ENCODE peak calls at places on chromosomes 13 and 19, in eight cellular contexts. V is tibial nerve; Y is CD4-positive, CD25-positive, alpha-beta regulatory T cell; O is fibroblast of the aortic adventitia; E is neuronal stem cell; J is mucosa of descending colon; R is neural progenitor cell; Q is HFF-Myc. X is an unnamed sample.

GRCh38 chr13:33016414-33017409 is at the start of gene KL:
- DNase-seq in Y (no peak), R (peak), V (no peak), J (peak), O (no peak), Q (no peak), E (no peak), X (peak)

GRCh38 chr13:47499358-47500150 is 501.5 kb downstream of the SUCLA2 start:
- DNase-seq in R (no peak), V (no peak), Q (peak), J (no peak), Y (no peak), E (no peak), O (peak), X (no peak)

GRCh38 chr13:75432045-75432444 is 49.9 kb downstream of the TBC1D4 start:
- DNase-seq in O (peak), R (no peak), Q (peak), Y (no peak), E (no peak), V (no peak), J (no peak), X (no peak)

GRCh38 chr13:25378528-25378927 is 6.8 kb downstream of the ATP8A2 start:
- DNase-seq in Y (no peak), J (no peak), R (no peak), E (no peak), Q (no peak), O (no peak), V (no peak), X (no peak)

GRCh38 chr13:34522818-34523217 is 419.3 kb upstream of the NBEA start:
- DNase-seq in Q (no peak), V (no peak), E (no peak), Y (no peak), O (no peak), J (no peak), R (no peak), X (no peak)

GRCh38 chr13:100356889-100357288 is 231.7 kb downstream of the GGACT start:
- DNase-seq in E (no peak), J (no peak), Y (no peak), O (no peak), V (no peak), R (no peak), Q (no peak), X (no peak)

GRCh38 chr19:14459703-14460102 is 15.5 kb downstream of the PTGER1 start:
- DNase-seq in Y (no peak), Q (no peak), V (no peak), E (no peak), J (no peak), O (no peak), R (no peak), X (no peak)

GRCh38 chr19:46206176-46206575 is 23.4 kb upstream of the IGFL1 start:
- DNase-seq in E (no peak), V (no peak), J (no peak), R (no peak), O (no peak), Y (no peak), Q (no peak), X (no peak)

GRCh38 chr13:30739646-30740642 is 4.6 kb downstream of the ALOX5AP start:
- DNase-seq in E (no peak), R (peak), Y (peak), V (no peak), O (peak), J (no peak), Q (peak), X (peak)

GRCh38 chr13:32883501-32883900 is 132.7 kb upstream of the KL start:
- DNase-seq in O (peak), Q (no peak), V (peak), Y (no peak), R (no peak), E (no peak), J (no peak), X (no peak)

GRCh38 chr19:3975637-3976087 is 4.8 kb upstream of the DAPK3 start:
- DNase-seq in Y (no peak), Q (no peak), R (no peak), V (no peak), E (no peak), O (no peak), J (no peak), X (no peak)

GRCh38 chr13:110138009-110138699 is 168.8 kb downstream of the COL4A1 start:
- DNase-seq in R (peak), V (peak), E (no peak), Q (no peak), O (peak), Y (no peak), J (peak), X (peak)

GRCh38 chr19:1491849-1492170 is 829 bp downstream of the REEP6 start:
- DNase-seq in E (no peak), O (no peak), Q (no peak), V (no peak), J (peak), R (no peak), Y (no peak), X (no peak)

GRCh38 chr19:39971380-39971841 is 446 bp downstream of the PSMC4 start:
- DNase-seq in O (peak), J (no peak), E (no peak), V (no peak), Y (peak), R (peak), Q (no peak), X (no peak)

GRCh38 chr19:4647676-4648644 is 8.6 kb downstream of the TNFAIP8L1 start:
- DNase-seq in O (peak), Y (no peak), R (no peak), Q (no peak), E (no peak), V (peak), J (no peak), X (no peak)

GRCh38 chr13:21231426-21231945 is 55.0 kb downstream of the MRPL57 start:
- DNase-seq in R (no peak), J (no peak), Y (no peak), V (no peak), Q (no peak), E (no peak), O (peak), X (no peak)

GRCh38 chr13:57123660-57124059 is 17.1 kb upstream of the PRR20A start:
- DNase-seq in Y (no peak), Q (no peak), V (peak), J (no peak), R (no peak), E (no peak), O (no peak), X (no peak)

GRCh38 chr19:46036745-46037126 is 4.1 kb downstream of the IGFL4 start:
- DNase-seq in Y (no peak), O (no peak), E (no peak), R (no peak), Q (no peak), J (no peak), V (no peak), X (no peak)

GRCh38 chr13:50392977-50393376 is 377.7 kb downstream of the KCNRG start:
- DNase-seq in Q (no peak), Y (no peak), R (no peak), E (no peak), J (no peak), V (no peak), O (no peak), X (no peak)

GRCh38 chr13:32117696-32118095 is 86.1 kb downstream of the FRY start:
- DNase-seq in E (no peak), Y (no peak), O (no peak), V (no peak), R (no peak), J (no peak), Q (no peak), X (no peak)

GRCh38 chr13:110600261-110600819 is 15.0 kb upstream of the NAXD start:
- DNase-seq in Y (no peak), J (no peak), E (no peak), V (no peak), Q (no peak), O (no peak), R (no peak), X (no peak)

GRCh38 chr13:110757296-110757695 is 43.8 kb downstream of the ING1 start:
- DNase-seq in Y (no peak), R (no peak), V (no peak), E (no peak), J (no peak), O (no peak), Q (no peak), X (no peak)

GRCh38 chr13:51262501-51263211 is 40.5 kb downstream of the FAM124A start:
- DNase-seq in O (no peak), J (no peak), Y (no peak), V (no peak), Q (no peak), E (no peak), R (peak), X (no peak)

GRCh38 chr19:17942181-17942580 is 9.4 kb downstream of the CCDC124 start:
- DNase-seq in R (no peak), J (no peak), Q (no peak), V (no peak), E (no peak), Y (no peak), O (no peak), X (no peak)

GRCh38 chr13:59771272-59771671 is 392.5 kb downstream of the DIAPH3 start:
- DNase-seq in R (peak), O (peak), J (no peak), Y (no peak), V (no peak), Q (no peak), E (no peak), X (no peak)

GRCh38 chr13:111916201-111916600 is 150.7 kb upstream of the SOX1 start:
- DNase-seq in V (no peak), J (no peak), Q (no peak), Y (no peak), O (no peak), E (no peak), R (no peak), X (no peak)

GRCh38 chr13:27857271-27857670 is 62.5 kb upstream of the PDX1 start:
- DNase-seq in O (no peak), Y (no peak), V (no peak), R (no peak), E (no peak), J (no peak), Q (no peak), X (no peak)

GRCh38 chr19:10864538-10864899 is 6.8 kb upstream of the CARM1 start:
- DNase-seq in Y (peak), E (peak), O (peak), R (peak), J (peak), Q (no peak), V (peak), X (no peak)

GRCh38 chr19:18208098-18208951 is 4.5 kb upstream of the RAB3A start:
- DNase-seq in J (peak), O (peak), E (no peak), V (no peak), Y (peak), R (peak), Q (no peak), X (no peak)

GRCh38 chr19:16850133-16850532 is 20.9 kb downstream of the SIN3B start:
- DNase-seq in E (no peak), O (peak), J (no peak), Q (no peak), R (no peak), Y (no peak), V (no peak), X (no peak)

GRCh38 chr19:8517551-8518442 is 3.8 kb upstream of the ZNF414 start:
- DNase-seq in V (peak), E (no peak), R (no peak), O (peak), J (no peak), Q (no peak), Y (peak), X (no peak)

GRCh38 chr19:8519388-8519787 is 5.4 kb upstream of the ZNF414 start:
- DNase-seq in Y (no peak), J (no peak), Q (no peak), R (no peak), V (no peak), O (no peak), E (no peak), X (no peak)

GRCh38 chr19:8515317-8515716 is 1.4 kb upstream of the ZNF414 start:
- DNase-seq in R (no peak), E (no peak), Q (no peak), V (no peak), Y (no peak), O (no peak), J (no peak), X (no peak)

GRCh38 chr19:8513687-8514504 is at the start of gene ZNF414:
- DNase-seq in J (peak), R (peak), V (peak), Y (peak), O (peak), E (peak), Q (peak), X (peak)

GRCh38 chr19:8518536-8518935 is 4.6 kb upstream of the ZNF414 start:
- DNase-seq in Q (no peak), V (no peak), E (no peak), R (no peak), Y (no peak), O (no peak), J (no peak), X (no peak)
- H3K4me3 ChIP-seq in Q (no peak), V (no peak), E (no peak), R (no peak), Y (no peak), O (no peak), J (no peak), X (no peak)

DNA sequence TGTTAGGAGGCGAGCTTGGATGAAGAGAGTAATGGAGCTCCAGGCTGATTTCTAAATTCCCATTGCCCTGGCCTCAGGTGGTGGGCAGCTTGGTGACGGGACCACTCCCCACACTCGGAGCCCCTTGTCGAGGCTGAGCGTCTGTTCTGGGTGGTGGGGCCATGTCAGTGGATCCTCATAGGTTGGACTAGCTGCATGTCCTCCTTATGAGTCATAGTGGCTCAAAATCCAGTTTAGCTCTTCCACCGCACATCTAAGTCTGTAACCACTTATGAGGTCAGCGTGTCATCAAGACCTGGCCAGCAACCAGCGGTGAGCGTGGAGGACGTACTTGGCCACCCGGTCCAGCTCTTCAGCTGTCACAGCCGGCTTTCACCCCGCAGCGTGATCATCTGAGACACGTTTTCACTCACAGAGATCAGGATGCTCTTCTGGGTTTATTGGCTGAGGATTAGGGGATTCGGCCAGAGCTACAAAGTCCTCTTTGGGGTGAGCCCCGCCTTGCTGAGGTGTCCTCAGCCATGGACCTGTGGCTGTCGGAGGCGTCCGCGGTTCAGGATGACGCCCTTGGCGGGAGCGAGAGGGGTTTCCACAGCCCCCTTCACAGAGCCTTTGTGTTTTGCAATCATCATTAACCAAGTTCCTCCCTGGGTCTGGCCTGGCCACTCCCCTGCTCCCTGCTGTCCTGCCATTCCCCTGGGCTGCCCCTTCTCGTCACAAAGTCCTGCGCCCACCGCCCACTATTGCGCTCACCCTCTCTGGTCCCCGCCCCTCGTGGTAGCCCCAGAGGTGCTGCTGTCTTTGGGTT is 41.9 kb downstream of the ADPRHL1 start:
- DNase-seq in R (peak), E (no peak), V (peak), Q (peak), O (peak), J (peak), Y (no peak), X (no peak)
- H3K4me3 ChIP-seq in R (no peak), E (no peak), V (no peak), Q (peak), O (no peak), J (no peak), Y (no peak), X (no peak)

GRCh38 chr19:6945733-6946132 is 58.4 kb downstream of the ADGRE1 start:
- DNase-seq in O (no peak), Q (no peak), V (no peak), J (no peak), R (no peak), E (no peak), Y (no peak), X (no peak)
- H3K4me3 ChIP-seq in O (no peak), Q (no peak), V (no peak), J (no peak), R (no peak), E (no peak), Y (peak), X (no peak)

GRCh38 chr19:47243776-47244547 is 12.4 kb upstream of the CCDC9 start:
- DNase-seq in V (peak), Y (peak), J (peak), O (peak), Q (peak), E (peak), R (peak), X (peak)
- H3K4me3 ChIP-seq in V (peak), Y (peak), J (no peak), O (peak), Q (peak), E (peak), R (peak), X (peak)

GRCh38 chr19:6465663-6466062 is 1.6 kb downstream of the CRB3 start:
- DNase-seq in Q (no peak), E (no peak), V (no peak), J (no peak), R (no peak), O (no peak), Y (no peak), X (no peak)
- H3K4me3 ChIP-seq in Q (no peak), E (no peak), V (no peak), J (no peak), R (no peak), O (no peak), Y (no peak), X (no peak)

GRCh38 chr19:35132254-35132653 is 2.6 kb downstream of the LGI4 start:
- DNase-seq in Y (no peak), O (no peak), R (no peak), Q (no peak), E (no peak), J (no peak), V (no peak), X (no peak)
- H3K4me3 ChIP-seq in Y (no peak), O (no peak), R (no peak), Q (no peak), E (no peak), J (no peak), V (peak), X (no peak)

DNA sequence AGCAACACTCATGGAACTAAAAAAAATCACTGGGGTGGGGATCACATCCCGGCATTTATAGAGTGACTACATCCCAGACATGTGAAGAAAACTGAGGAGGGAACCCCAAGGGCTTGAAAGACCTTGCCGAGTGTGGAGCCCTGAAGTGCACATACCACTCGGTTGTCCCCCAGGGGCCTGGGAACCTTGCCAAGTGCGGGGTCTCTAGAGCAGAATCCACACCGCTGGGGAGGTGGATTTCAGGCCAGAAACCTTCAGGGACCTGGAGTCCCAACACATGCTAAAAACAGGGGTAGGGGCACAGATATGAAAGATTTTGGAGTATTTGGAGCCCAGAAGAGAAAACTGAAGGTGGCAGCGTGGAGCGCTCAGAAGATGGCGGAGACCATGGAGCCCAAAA is 35.2 kb downstream of the ERICH4 start:
- DNase-seq in Y (no peak), R (no peak), E (no peak), V (no peak), Q (no peak), J (no peak), O (no peak), X (no peak)
- H3K4me3 ChIP-seq in Y (no peak), R (no peak), E (no peak), V (no peak), Q (no peak), J (no peak), O (no peak), X (no peak)

DNA sequence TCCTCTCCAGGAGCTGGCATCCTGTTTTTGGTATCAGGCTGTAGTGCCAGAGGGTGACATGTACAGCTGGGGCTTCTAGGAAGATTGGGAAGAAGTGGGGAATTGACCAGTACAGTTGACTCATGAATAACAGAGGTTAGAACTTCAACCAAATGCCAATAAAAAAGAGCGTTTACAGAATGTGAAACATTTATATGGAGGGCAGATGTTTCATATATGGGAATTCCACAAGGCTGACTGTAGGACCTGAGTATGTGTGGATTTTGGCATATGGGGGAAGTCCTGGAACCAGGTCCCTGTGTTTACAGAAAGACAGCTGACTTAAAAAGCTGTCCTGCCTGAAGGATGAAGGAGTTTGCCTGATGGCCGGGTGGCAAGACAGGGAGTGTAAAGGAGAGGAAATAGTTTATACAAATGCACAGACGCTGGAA is 5.2 kb downstream of the CHAMP1 start:
- DNase-seq in Q (peak), J (no peak), Y (no peak), O (peak), E (no peak), V (no peak), R (no peak), X (no peak)
- H3K4me3 ChIP-seq in Q (no peak), J (no peak), Y (no peak), O (peak), E (no peak), V (no peak), R (no peak), X (no peak)

DNA sequence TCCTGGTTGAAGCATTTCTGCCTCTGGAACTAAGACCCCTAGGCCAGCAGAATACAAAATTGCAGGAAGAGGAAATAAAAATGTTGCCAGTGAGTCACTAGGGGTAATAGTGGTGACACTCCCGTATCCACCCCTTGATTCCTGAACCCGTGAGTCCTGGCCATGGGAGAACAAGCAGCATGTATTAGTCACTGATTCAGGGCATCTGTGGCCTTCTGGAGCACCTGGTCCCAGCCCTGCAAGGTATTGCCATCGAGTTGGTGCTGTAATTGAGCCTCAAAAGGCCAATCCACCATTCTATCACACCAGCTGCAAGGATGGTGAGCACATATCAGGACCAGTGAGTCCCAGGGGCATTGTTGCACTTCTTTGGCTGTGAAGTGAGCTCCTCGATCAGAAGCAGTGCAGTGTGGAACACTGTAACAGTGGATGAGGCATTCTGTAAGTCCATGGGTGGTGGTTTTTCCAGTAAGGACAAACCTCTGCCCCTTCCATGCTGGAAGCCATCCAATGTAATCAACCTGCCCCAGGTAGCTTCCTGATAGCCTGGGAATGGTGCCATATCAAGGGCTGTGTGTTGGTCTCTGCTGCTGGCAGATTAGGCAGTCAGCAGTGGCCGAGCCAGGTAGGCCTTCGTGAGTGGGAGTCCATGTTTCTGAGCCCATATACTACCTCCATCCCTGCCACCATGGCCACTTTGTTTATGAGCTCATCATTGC is 39.6 kb downstream of the C1QTNF9 start:
- DNase-seq in O (no peak), R (no peak), V (no peak), J (peak), E (no peak), Q (no peak), Y (no peak), X (no peak)
- H3K4me3 ChIP-seq in O (no peak), R (no peak), V (no peak), J (no peak), E (no peak), Q (no peak), Y (no peak), X (no peak)

X was measured in GM06990.